ENCODE peak calls at places on chromosomes 3 and 15, in six cellular contexts. One of them, this sample, is unnamed. For H3K36me3, the result is how much of the 10 kb centered on the place peaks cover.

GRCh38 chr3:58093573-58094195 is 85.5 kb downstream of the FLNB start:
- DNase-seq in hepatocyte: no peak
- DNase-seq in body of pancreas: no peak
- DNase-seq in uterus: no peak
- DNase-seq in spleen: no peak
- DNase-seq in heart left ventricle: no peak
- DNase-seq in this sample: no peak

GRCh38 chr15:100016632-100017031 is 283.4 kb upstream of the LYSMD4 start:
- DNase-seq in hepatocyte: no peak
- DNase-seq in body of pancreas: no peak
- DNase-seq in uterus: no peak
- DNase-seq in spleen: no peak
- DNase-seq in heart left ventricle: no peak
- DNase-seq in this sample: no peak

GRCh38 chr15:47301481-47301880 is 415.8 kb upstream of the SEMA6D start:
- DNase-seq in hepatocyte: no peak
- DNase-seq in body of pancreas: peak
- DNase-seq in uterus: no peak
- DNase-seq in spleen: no peak
- DNase-seq in heart left ventricle: no peak
- DNase-seq in this sample: no peak

GRCh38 chr3:141303481-141304223 is 64.7 kb upstream of the ZBTB38 start:
- DNase-seq in hepatocyte: peak
- DNase-seq in body of pancreas: peak
- DNase-seq in uterus: no peak
- DNase-seq in spleen: no peak
- DNase-seq in heart left ventricle: peak
- DNase-seq in this sample: peak

GRCh38 chr15:40463886-40464545 is 6.8 kb upstream of the CHST14 start:
- DNase-seq in hepatocyte: no peak
- DNase-seq in body of pancreas: no peak
- DNase-seq in uterus: no peak
- DNase-seq in spleen: peak
- DNase-seq in heart left ventricle: no peak
- DNase-seq in this sample: no peak

GRCh38 chr3:68256635-68257034 is 602.2 kb upstream of the SUCLG2 start:
- DNase-seq in hepatocyte: peak
- DNase-seq in body of pancreas: no peak
- DNase-seq in uterus: no peak
- DNase-seq in spleen: no peak
- DNase-seq in heart left ventricle: no peak
- DNase-seq in this sample: peak

GRCh38 chr15:99434506-99435137 is 131.2 kb upstream of the MEF2A start:
- DNase-seq in hepatocyte: no peak
- DNase-seq in body of pancreas: no peak
- DNase-seq in uterus: peak
- DNase-seq in spleen: peak
- DNase-seq in heart left ventricle: no peak
- DNase-seq in this sample: no peak

GRCh38 chr3:122091602-122092006 is 36.4 kb downstream of the CD86 start:
- DNase-seq in hepatocyte: no peak
- DNase-seq in body of pancreas: no peak
- DNase-seq in uterus: no peak
- DNase-seq in spleen: no peak
- DNase-seq in heart left ventricle: no peak
- DNase-seq in this sample: no peak

GRCh38 chr15:40333922-40334492 is 6.7 kb downstream of the CCDC9B start:
- DNase-seq in hepatocyte: peak
- DNase-seq in body of pancreas: peak
- DNase-seq in uterus: no peak
- DNase-seq in spleen: peak
- DNase-seq in heart left ventricle: peak
- DNase-seq in this sample: peak

DNA sequence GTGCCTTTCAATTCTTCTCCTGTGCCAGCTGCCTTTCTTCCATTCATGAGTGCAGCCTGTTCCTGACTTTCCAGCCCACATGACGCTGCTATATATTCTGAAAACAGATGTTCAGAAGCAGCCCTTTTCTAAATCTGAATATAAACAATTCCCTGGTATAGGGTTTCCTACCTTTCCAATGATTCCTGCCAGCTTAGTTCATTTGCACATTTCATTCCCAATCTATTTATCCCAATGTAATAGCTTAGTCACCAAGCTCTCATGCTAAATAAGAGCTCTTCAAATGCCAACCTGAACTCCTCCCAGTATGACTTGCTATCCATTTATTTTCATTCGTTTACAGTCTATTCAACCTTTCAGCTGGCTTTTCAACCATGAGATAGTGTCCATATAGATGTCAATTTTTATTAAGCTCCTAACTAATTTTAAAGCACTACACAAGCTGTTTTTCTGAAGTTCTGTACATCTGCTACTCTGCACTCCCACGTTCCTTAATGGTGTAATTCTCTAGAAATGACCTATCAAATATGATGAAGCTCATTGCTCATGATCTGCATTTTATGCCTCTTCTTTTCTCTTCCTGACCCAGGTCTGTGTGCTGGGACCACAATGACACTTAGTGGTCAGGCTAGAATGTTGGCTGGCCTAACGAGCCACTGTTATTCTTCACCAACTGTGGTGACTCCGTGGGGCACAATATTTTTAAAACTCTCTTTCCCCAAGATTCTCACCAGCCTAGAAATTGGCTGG is 605.0 kb upstream of the TBL1XR1 start:
- DNase-seq in hepatocyte: no peak
- DNase-seq in body of pancreas: no peak
- DNase-seq in uterus: no peak
- DNase-seq in spleen: no peak
- DNase-seq in heart left ventricle: no peak
- DNase-seq in this sample: no peak
- H3K36me3 ChIP-seq in hepatocyte: under half
- H3K36me3 ChIP-seq in body of pancreas: under half
- H3K36me3 ChIP-seq in uterus: under half
- H3K36me3 ChIP-seq in spleen: under half
- H3K36me3 ChIP-seq in heart left ventricle: under half
- H3K36me3 ChIP-seq in this sample: under half

GRCh38 chr3:53821631-53822068 is 24.6 kb downstream of the CHDH start:
- DNase-seq in hepatocyte: no peak
- DNase-seq in body of pancreas: no peak
- DNase-seq in uterus: no peak
- DNase-seq in spleen: no peak
- DNase-seq in heart left ventricle: no peak
- DNase-seq in this sample: peak
- H3K27ac ChIP-seq in hepatocyte: no peak
- H3K27ac ChIP-seq in body of pancreas: no peak
- H3K27ac ChIP-seq in uterus: no peak
- H3K27ac ChIP-seq in spleen: no peak
- H3K27ac ChIP-seq in heart left ventricle: no peak
- H3K27ac ChIP-seq in this sample: no peak

GRCh38 chr15:42490743-42491539 is at the start of gene ZNF106:
- DNase-seq in hepatocyte: peak
- DNase-seq in body of pancreas: peak
- DNase-seq in uterus: peak
- DNase-seq in spleen: peak
- DNase-seq in heart left ventricle: peak
- DNase-seq in this sample: peak
- TF ChIP-seq CTCF in hepatocyte: no peak
- TF ChIP-seq CTCF in body of pancreas: no peak
- TF ChIP-seq CTCF in uterus: peak
- TF ChIP-seq CTCF in spleen: no peak
- TF ChIP-seq CTCF in heart left ventricle: no peak
- TF ChIP-seq CTCF in this sample: no peak

DNA sequence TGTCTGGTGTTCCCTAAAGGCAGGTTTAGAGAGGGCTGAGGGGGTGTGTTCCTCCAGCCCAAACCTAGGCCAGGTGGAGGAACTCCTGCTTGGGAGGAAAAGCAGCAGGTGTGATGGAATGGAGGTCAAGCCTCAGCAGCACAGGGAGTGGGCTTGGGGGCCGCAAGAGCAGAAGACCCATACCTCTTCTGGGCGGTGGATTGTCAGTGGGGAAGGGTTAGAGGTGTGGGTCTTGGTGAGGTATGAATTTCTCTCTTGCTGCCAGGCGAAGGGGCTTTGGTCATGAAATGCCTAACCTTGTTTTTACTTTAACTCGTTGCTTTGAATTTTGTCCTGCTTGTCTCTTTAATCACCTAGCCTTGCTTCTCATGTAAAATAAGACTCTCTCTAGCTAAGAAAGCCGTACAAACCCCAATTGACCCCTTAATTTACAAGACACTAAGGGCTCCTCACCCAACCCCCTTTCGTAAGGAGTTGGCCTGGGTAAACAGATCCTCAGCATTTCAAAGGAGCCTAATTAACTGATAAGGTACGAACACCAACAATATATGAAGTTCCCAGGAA is 38.9 kb downstream of the DHX30 start:
- DNase-seq in hepatocyte: no peak
- DNase-seq in body of pancreas: no peak
- DNase-seq in uterus: no peak
- DNase-seq in spleen: no peak
- DNase-seq in heart left ventricle: no peak
- DNase-seq in this sample: no peak
- H3K36me3 ChIP-seq in hepatocyte: under half
- H3K36me3 ChIP-seq in body of pancreas: under half
- H3K36me3 ChIP-seq in uterus: under half
- H3K36me3 ChIP-seq in spleen: half or more
- H3K36me3 ChIP-seq in heart left ventricle: half or more
- H3K36me3 ChIP-seq in this sample: under half

This sample was measured in testis.